ENCODE peak calls at places on chromosome 17, in seven cellular contexts. S is mesenchymal stem cell, V is neuronal stem cell, O is IMR-90, W is H1, X is H9, G is trophoblast cell. L is an unnamed sample.

GRCh38 chr17:55351027-55351625 is 70.5 kb downstream of the MMD start:
- DNase-seq in S (no peak), V (no peak), O (no peak), W (no peak), X (no peak), G (no peak), L (no peak)

GRCh38 chr17:71163121-71163812 is 957.6 kb upstream of the SOX9 start:
- DNase-seq in S (no peak), V (no peak), O (peak; percentile 41), W (no peak), X (no peak), G (no peak), L (no peak)

GRCh38 chr17:28720247-28720996 is 637 bp downstream of the RPL23A start:
- DNase-seq in S (peak; percentile 28), V (no peak), O (no peak), W (no peak), X (no peak), G (no peak), L (peak; percentile 32)

GRCh38 chr17:63337579-63337978 is 108.5 kb downstream of the CYB561 start:
- DNase-seq in S (no peak), V (no peak), O (no peak), W (no peak), X (no peak), G (no peak), L (no peak)

GRCh38 chr17:28662527-28662829 is 473 bp downstream of the SUPT6H start:
- DNase-seq in S (no peak), V (no peak), O (no peak), W (no peak), X (no peak), G (no peak), L (no peak)

GRCh38 chr17:17609121-17609520 is 17.6 kb upstream of the PEMT start:
- DNase-seq in S (no peak), V (no peak), O (no peak), W (no peak), X (peak; percentile 79), G (no peak), L (peak; percentile 69)

GRCh38 chr17:40122944-40123810 is 1.4 kb downstream of the MSL1 start:
- DNase-seq in S (peak; percentile 62), V (no peak), O (peak; percentile 30), W (peak; percentile 85), X (peak; percentile 87), G (peak; percentile 41), L (peak; percentile 88)

GRCh38 chr17:70050192-70050591 is 24.8 kb upstream of the KCNJ16 start:
- DNase-seq in S (no peak), V (no peak), O (no peak), W (no peak), X (no peak), G (peak; percentile 49), L (no peak)

GRCh38 chr17:44083250-44083849 is 12.8 kb downstream of the G6PC3 start:
- DNase-seq in S (no peak), V (no peak), O (no peak), W (no peak), X (peak; percentile 59), G (peak; percentile 56), L (peak; percentile 70)

GRCh38 chr17:1241904-1242303 is 28.3 kb upstream of the BHLHA9 start:
- DNase-seq in S (no peak), V (no peak), O (peak; percentile 50), W (no peak), X (no peak), G (no peak), L (no peak)

GRCh38 chr17:65370669-65371126 is 190.8 kb downstream of the AXIN2 start:
- DNase-seq in S (no peak), V (no peak), O (no peak), W (no peak), X (no peak), G (no peak), L (peak; percentile 47)

GRCh38 chr17:79425686-79426085 is 185.2 kb downstream of the RBFOX3 start:
- DNase-seq in S (no peak), V (no peak), O (no peak), W (no peak), X (no peak), G (no peak), L (no peak)

DNA sequence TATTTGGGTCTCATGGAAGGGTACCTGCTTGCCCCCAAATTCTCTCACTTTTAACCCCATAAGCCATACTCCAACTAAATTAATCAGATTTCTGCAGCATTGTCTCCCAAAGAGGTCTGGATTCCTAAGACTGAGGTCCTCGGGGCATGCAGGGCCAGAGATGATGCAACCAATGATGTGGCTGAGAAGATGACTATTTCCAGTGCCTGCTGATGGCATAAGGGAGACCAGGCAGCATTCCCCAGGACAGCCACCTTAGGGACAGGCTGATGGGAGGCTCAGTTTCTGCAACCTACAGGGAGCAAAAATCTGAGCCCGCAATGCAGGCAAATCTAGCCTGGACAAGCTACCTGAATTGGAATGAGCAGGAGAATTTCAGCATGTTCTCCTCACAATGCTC is 76.8 kb upstream of the ASIC2 start:
- DNase-seq in S (no peak), V (no peak), O (no peak), W (no peak), X (no peak), G (peak; percentile 97), L (peak; percentile 83)
- H3K4me1 ChIP-seq in S (no peaks in the 10 kb centered on the region), V (peaks cover 3% of the 10 kb centered on the region), O (no peaks in the 10 kb centered on the region), W (no peaks in the 10 kb centered on the region), X (peaks cover 10% of the 10 kb centered on the region), G (peaks cover 15% of the 10 kb centered on the region), L (peaks cover 27% of the 10 kb centered on the region)

DNA sequence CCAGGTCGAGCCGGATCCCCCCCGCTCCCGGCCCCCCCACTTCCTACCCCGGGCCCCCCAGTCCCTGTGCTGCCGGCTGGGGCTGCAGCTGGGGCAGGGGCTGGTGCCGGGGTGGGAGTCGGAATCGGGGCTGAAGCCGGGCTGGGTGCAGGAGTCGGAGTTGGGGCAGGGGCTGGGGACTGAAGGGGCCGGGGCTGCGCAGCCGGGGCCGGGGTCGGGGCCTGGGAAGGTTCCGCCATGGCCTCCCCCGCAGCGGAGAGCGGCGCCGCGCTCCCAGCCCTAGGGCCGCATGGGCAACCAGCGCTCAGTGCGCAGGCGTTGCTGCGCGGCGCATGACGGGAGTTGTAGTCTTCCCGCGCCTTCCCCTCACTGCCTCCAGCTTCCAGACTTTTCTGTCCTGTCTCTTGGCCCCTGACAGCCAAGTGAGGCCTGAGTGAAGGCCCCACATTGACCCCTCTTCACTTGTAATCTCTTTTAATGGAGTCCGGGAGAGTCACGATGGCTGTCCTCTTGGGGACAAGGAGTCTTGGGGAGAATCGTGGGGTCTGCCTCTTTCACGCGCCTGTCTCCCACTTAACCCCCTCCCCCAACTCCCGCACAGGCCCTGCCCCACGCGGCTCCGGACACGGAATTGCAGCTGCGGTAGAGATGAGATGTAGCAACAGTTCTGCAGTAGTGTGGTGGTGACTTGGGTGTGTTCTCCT is at the start of gene KAT2A:
- DNase-seq in S (peak; percentile 83), V (peak; percentile 79), O (peak; percentile 77), W (peak; percentile 86), X (peak; percentile 93), G (peak; percentile 92), L (peak; percentile 91)
- H2BK5ac ChIP-seq in S (no peak within 1 kb of the TSS), V (peak within 1 kb of the TSS; percentile 44), O (peak within 1 kb of the TSS; percentile 46), W (no peak within 1 kb of the TSS), X (no peak within 1 kb of the TSS), G (no peak within 1 kb of the TSS), L (no peak within 1 kb of the TSS)

GRCh38 chr17:82226809-82227628 is 1.8 kb upstream of the SLC16A3 start:
- DNase-seq in S (peak; percentile 10), V (no peak), O (no peak), W (no peak), X (no peak), G (no peak), L (no peak)

GRCh38 chr17:82226170-82226808 is 2.6 kb upstream of the SLC16A3 start:
- DNase-seq in S (no peak), V (no peak), O (no peak), W (no peak), X (no peak), G (no peak), L (no peak)

GRCh38 chr17:82228278-82228841 is 482 bp upstream of the SLC16A3 start:
- DNase-seq in S (peak; percentile 39), V (no peak), O (no peak), W (peak; percentile 69), X (no peak), G (peak; percentile 34), L (no peak)

GRCh38 chr17:82228842-82229685 is at the start of gene SLC16A3:
- DNase-seq in S (peak; percentile 78), V (no peak), O (peak; percentile 75), W (peak; percentile 68), X (no peak), G (peak; percentile 79), L (peak; percentile 55)

DNA sequence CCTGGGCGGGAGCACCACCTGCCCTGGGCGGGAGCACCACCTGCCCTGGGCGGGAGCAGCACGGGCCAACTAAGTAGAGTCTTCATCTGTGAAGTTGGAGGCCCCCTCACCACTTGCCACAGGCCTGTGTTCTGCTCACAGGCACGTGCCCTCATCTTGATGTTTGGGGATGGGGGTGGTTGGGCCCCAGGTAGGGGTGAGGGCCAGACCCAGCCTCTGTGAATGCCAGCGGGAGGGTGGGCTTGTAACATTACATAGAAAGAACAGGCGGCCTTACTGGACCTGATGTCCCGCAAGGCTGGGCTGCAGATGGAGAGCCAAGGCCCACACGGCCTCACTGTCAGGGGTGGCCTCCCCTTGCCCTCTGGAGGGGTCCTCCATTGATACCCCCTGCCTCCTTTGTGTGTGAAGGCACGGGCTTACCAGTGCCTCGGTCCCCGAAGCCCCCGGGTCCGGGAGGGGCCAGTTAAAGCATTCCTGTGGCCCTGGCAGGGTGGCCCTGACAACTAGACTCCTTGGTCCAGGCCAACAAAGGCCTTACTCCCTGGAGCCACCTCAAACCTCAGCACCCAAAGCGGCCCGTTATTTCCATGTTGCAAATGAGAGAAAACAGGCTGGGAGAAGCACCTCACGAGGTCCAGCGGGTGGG is 1.1 kb upstream of the SLC16A3 start:
- DNase-seq in S (peak; percentile 14), V (no peak), O (no peak), W (no peak), X (no peak), G (no peak), L (no peak)
- H3K9ac ChIP-seq in S (no peak overlapping the region), V (no peak overlapping the region), O (no peak overlapping the region), W (no peak overlapping the region), X (no peak overlapping the region), G (no peak overlapping the region), L (peak overlapping the region; percentile 17)

GRCh38 chr17:50266384-50267073 is 7.7 kb upstream of the TMEM92 start:
- DNase-seq in S (peak; percentile 55), V (no peak), O (peak; percentile 88), W (peak; percentile 43), X (peak; percentile 40), G (no peak), L (no peak)

GRCh38 chr17:50269477-50270429 is 4.5 kb upstream of the TMEM92 start:
- DNase-seq in S (peak; percentile 90), V (peak; percentile 58), O (peak; percentile 83), W (peak; percentile 86), X (peak; percentile 84), G (peak; percentile 85), L (peak; percentile 82)

GRCh38 chr17:50267074-50267841 is 7.0 kb upstream of the TMEM92 start:
- DNase-seq in S (no peak), V (no peak), O (peak; percentile 47), W (no peak), X (no peak), G (no peak), L (no peak)

GRCh38 chr17:50268632-50269287 is 5.5 kb upstream of the TMEM92 start:
- DNase-seq in S (peak; percentile 62), V (no peak), O (peak; percentile 51), W (peak; percentile 34), X (peak; percentile 26), G (no peak), L (no peak)

DNA sequence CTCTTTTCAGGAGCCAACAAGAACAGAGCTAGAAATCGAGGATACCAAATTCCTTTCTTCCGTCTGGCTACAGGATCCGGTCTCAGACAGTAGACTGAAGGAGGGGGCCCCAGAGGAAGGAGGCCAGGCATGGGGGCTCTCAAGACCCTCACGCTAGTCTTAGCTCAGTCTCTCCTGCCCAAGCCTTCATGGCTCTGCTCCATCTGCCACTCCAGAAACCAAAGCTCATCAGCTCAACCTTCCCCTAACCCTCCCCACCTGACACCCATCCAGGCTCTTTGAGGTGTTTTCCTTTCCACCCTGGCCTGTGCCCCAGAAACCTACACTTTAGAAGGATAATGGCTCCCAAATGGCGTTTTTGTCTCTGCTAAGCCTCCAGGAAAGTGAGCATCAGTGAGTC is 6.2 kb upstream of the TMEM92 start:
- DNase-seq in S (no peak), V (no peak), O (no peak), W (no peak), X (peak; percentile 14), G (no peak), L (no peak)
- H3K4me1 ChIP-seq in S (peaks cover 79% of the 10 kb centered on the region), V (peaks cover 44% of the 10 kb centered on the region), O (peaks cover 79% of the 10 kb centered on the region), W (peaks cover 35% of the 10 kb centered on the region), X (peaks cover 2% of the 10 kb centered on the region), G (peaks cover 9% of the 10 kb centered on the region), L (no peaks in the 10 kb centered on the region)